ENCODE peak calls at places on chromosomes 13 and 19, in nine cellular contexts. V is colonic mucosa; X is DND-41; O is effector memory CD4-positive, alpha-beta T cell; C is psoas muscle; N is CD4-positive, CD25-positive, alpha-beta regulatory T cell; A is left lung; D is IMR-90; H is hepatocyte. B is an unnamed sample. For H3K36me3, the result is how much of the 10 kb centered on the place peaks cover.

GRCh38 chr13:39712626-39713025 is 57.2 kb downstream of the COG6 start:
- DNase-seq in V (no peak), X (no peak), O (no peak), C (no peak), N (no peak), A (no peak), D (no peak), H (no peak), B (no peak)

GRCh38 chr13:42363941-42364612 is 92.1 kb downstream of the AKAP11 start:
- DNase-seq in V (no peak), X (no peak), O (no peak), C (no peak), N (no peak), A (no peak), D (peak), H (no peak), B (peak)

GRCh38 chr13:29520671-29521070 is 74.8 kb downstream of the SLC7A1 start:
- DNase-seq in V (no peak), X (no peak), O (no peak), C (no peak), N (no peak), A (no peak), D (peak), H (no peak), B (peak)

GRCh38 chr19:29761575-29762225 is 46.6 kb upstream of the C19orf12 start:
- DNase-seq in V (peak), X (no peak), O (no peak), C (no peak), N (no peak), A (peak), D (no peak), H (no peak), B (no peak)

GRCh38 chr19:54570316-54570715 is 3.3 kb upstream of the LILRA2 start:
- DNase-seq in V (no peak), X (no peak), O (no peak), C (no peak), N (no peak), A (no peak), D (no peak), H (no peak), B (no peak)

GRCh38 chr19:12766051-12766521 is 9.3 kb downstream of the HOOK2 start:
- DNase-seq in V (peak), X (peak), O (no peak), C (peak), N (peak), A (peak), D (peak), H (peak), B (peak)

GRCh38 chr13:27922974-27923612 is 3.3 kb downstream of the PDX1 start:
- DNase-seq in V (no peak), X (no peak), O (no peak), C (no peak), N (no peak), A (no peak), D (no peak), H (no peak), B (no peak)

GRCh38 chr13:112624040-112624439 is 36.1 kb upstream of the TUBGCP3 start:
- DNase-seq in V (no peak), X (no peak), O (no peak), C (no peak), N (no peak), A (no peak), D (no peak), H (no peak), B (no peak)

GRCh38 chr19:13162749-13163608 is 12.8 kb downstream of the IER2 start:
- DNase-seq in V (peak), X (peak), O (peak), C (peak), N (peak), A (peak), D (peak), H (peak), B (peak)

GRCh38 chr19:33245948-33246728 is 20.5 kb upstream of the SLC7A10 start:
- DNase-seq in V (no peak), X (peak), O (no peak), C (peak), N (no peak), A (peak), D (no peak), H (no peak), B (peak)

GRCh38 chr13:79459906-79460305 is 21.0 kb upstream of the NDFIP2 start:
- DNase-seq in V (no peak), X (no peak), O (no peak), C (no peak), N (no peak), A (no peak), D (peak), H (no peak), B (no peak)

GRCh38 chr13:50693755-50694154 is 149.7 kb downstream of the DLEU7 start:
- DNase-seq in V (no peak), X (no peak), O (no peak), C (no peak), N (no peak), A (peak), D (no peak), H (no peak), B (peak)

GRCh38 chr13:44819245-44819644 is 170.0 kb downstream of the NUFIP1 start:
- DNase-seq in V (no peak), X (no peak), O (no peak), C (no peak), N (peak), A (no peak), D (peak), H (peak), B (peak)

GRCh38 chr19:17394891-17395415 is 957 bp upstream of the CCDC194 start:
- DNase-seq in V (peak), X (peak), O (peak), C (peak), N (peak), A (peak), D (peak), H (no peak), B (peak)

GRCh38 chr13:50635504-50635903 is 208.0 kb downstream of the DLEU7 start:
- DNase-seq in V (no peak), X (no peak), O (no peak), C (no peak), N (no peak), A (no peak), D (no peak), H (peak), B (no peak)

GRCh38 chr19:17255150-17255621 is 9.4 kb downstream of the USHBP1 start:
- DNase-seq in V (no peak), X (no peak), O (no peak), C (no peak), N (no peak), A (no peak), D (no peak), H (peak), B (no peak)

GRCh38 chr13:102564564-102564963 is 32.2 kb upstream of the TPP2 start:
- DNase-seq in V (no peak), X (no peak), O (no peak), C (no peak), N (no peak), A (no peak), D (no peak), H (no peak), B (no peak)

GRCh38 chr19:13887039-13887438 is 10.1 kb downstream of the NANOS3 start:
- DNase-seq in V (peak), X (no peak), O (no peak), C (no peak), N (no peak), A (no peak), D (no peak), H (no peak), B (no peak)

GRCh38 chr19:18780081-18780480 is 11.0 kb downstream of the COMP start:
- DNase-seq in V (no peak), X (no peak), O (no peak), C (no peak), N (no peak), A (no peak), D (no peak), H (no peak), B (no peak)

GRCh38 chr13:80883545-80883944 is 542.6 kb upstream of the SPRY2 start:
- DNase-seq in V (no peak), X (no peak), O (no peak), C (no peak), N (no peak), A (no peak), D (no peak), H (no peak), B (no peak)

GRCh38 chr13:66218583-66218982 is 1011.6 kb downstream of the PCDH9 start:
- DNase-seq in V (no peak), X (no peak), O (no peak), C (no peak), N (no peak), A (no peak), D (no peak), H (no peak), B (no peak)

GRCh38 chr19:49832556-49832955 is 14.5 kb downstream of the MED25 start:
- DNase-seq in V (no peak), X (no peak), O (no peak), C (no peak), N (no peak), A (no peak), D (no peak), H (no peak), B (no peak)

GRCh38 chr19:40691421-40692211 is 1.2 kb upstream of the NUMBL start:
- DNase-seq in V (no peak), X (no peak), O (no peak), C (peak), N (no peak), A (no peak), D (no peak), H (no peak), B (no peak)

GRCh38 chr19:58394821-58395219 is 636 bp upstream of the RNF225 start:
- DNase-seq in V (no peak), X (no peak), O (no peak), C (no peak), N (no peak), A (no peak), D (no peak), H (no peak), B (no peak)

GRCh38 chr13:111629457-111629856 is 309.0 kb downstream of the TEX29 start:
- DNase-seq in V (no peak), X (no peak), O (no peak), C (no peak), N (no peak), A (no peak), D (no peak), H (no peak), B (no peak)

GRCh38 chr13:101447852-101448251 is 4.6 kb upstream of the ITGBL1 start:
- DNase-seq in V (no peak), X (no peak), O (no peak), C (no peak), N (no peak), A (no peak), D (peak), H (no peak), B (peak)

GRCh38 chr19:35013820-35014754 is 14.0 kb downstream of the GRAMD1A start:
- DNase-seq in V (no peak), X (peak), O (peak), C (no peak), N (peak), A (no peak), D (no peak), H (peak), B (no peak)

GRCh38 chr19:8489591-8490394 is 12.6 kb downstream of the PRAM1 start:
- DNase-seq in V (no peak), X (no peak), O (no peak), C (no peak), N (no peak), A (peak), D (no peak), H (no peak), B (no peak)

GRCh38 chr13:110380359-110381028 is 73.4 kb downstream of the COL4A2 start:
- DNase-seq in V (no peak), X (no peak), O (no peak), C (no peak), N (no peak), A (no peak), D (peak), H (no peak), B (peak)

GRCh38 chr13:35599385-35599784 is 122.9 kb upstream of the MAB21L1 start:
- DNase-seq in V (no peak), X (no peak), O (no peak), C (no peak), N (no peak), A (no peak), D (no peak), H (no peak), B (peak)

GRCh38 chr13:107138987-107139386 is 571.0 kb upstream of the ARGLU1 start:
- DNase-seq in V (no peak), X (no peak), O (no peak), C (no peak), N (no peak), A (no peak), D (no peak), H (no peak), B (no peak)

GRCh38 chr19:12838182-12838890 is at the start of gene MAST1:
- DNase-seq in V (peak), X (peak), O (peak), C (peak), N (peak), A (peak), D (no peak), H (peak), B (peak)

GRCh38 chr13:100722517-100722916 is 47.9 kb upstream of the TMTC4 start:
- DNase-seq in V (no peak), X (no peak), O (no peak), C (no peak), N (no peak), A (no peak), D (no peak), H (no peak), B (no peak)

GRCh38 chr19:14102756-14103155 is 12.2 kb upstream of the SAMD1 start:
- DNase-seq in V (no peak), X (no peak), O (no peak), C (no peak), N (no peak), A (no peak), D (no peak), H (no peak), B (no peak)

GRCh38 chr19:55487884-55488687 is at the start of gene SSC5D:
- DNase-seq in V (no peak), X (no peak), O (no peak), C (peak), N (no peak), A (peak), D (peak), H (no peak), B (peak)

DNA sequence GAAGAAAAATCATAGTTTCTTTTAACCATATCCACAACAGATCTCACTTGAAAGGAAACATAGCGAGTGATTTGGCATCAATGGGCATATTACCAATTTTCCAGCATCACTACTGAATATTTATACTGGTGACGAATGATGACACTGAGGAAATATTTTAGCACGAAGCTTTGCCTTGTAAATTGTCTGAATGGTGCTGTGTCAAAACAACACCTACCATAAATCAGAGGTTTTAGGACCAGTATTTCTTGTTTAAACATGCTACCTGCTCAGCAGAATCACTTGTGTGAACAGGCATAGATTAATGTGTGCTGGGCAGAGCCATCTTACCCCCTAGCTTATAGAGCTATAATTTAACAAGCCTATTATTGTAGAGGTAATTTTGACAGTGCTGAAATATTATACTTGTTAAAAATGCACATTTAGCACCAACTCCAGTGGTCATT is 146.8 kb downstream of the ABCC4 start:
- DNase-seq in V (no peak), X (no peak), O (no peak), C (no peak), N (no peak), A (no peak), D (no peak), H (no peak), B (no peak)
- H3K4me3 ChIP-seq in V (no peak), X (no peak), O (no peak), C (no peak), N (no peak), A (no peak), D (no peak), H (no peak), B (no peak)

GRCh38 chr19:46730187-46730586 is 13.3 kb upstream of the PRKD2 start:
- DNase-seq in V (no peak), X (no peak), O (no peak), C (no peak), N (no peak), A (peak), D (no peak), H (no peak), B (no peak)
- H3K36me3 ChIP-seq in V (under half), X (half or more), O (half or more), C (under half), N (half or more), A (under half), D (half or more), H (under half), B (under half)

GRCh38 chr13:98204546-98204945 is 27.5 kb upstream of the RNF113B start:
- DNase-seq in V (no peak), X (no peak), O (no peak), C (no peak), N (no peak), A (no peak), D (no peak), H (no peak), B (no peak)

GRCh38 chr13:98200211-98200878 is 23.3 kb upstream of the RNF113B start:
- DNase-seq in V (no peak), X (no peak), O (no peak), C (no peak), N (no peak), A (no peak), D (no peak), H (no peak), B (no peak)

GRCh38 chr13:98201178-98201577 is 24.1 kb upstream of the RNF113B start:
- DNase-seq in V (no peak), X (no peak), O (no peak), C (no peak), N (no peak), A (no peak), D (no peak), H (no peak), B (no peak)

GRCh38 chr13:98203641-98204326 is 26.7 kb upstream of the RNF113B start:
- DNase-seq in V (no peak), X (no peak), O (no peak), C (no peak), N (no peak), A (no peak), D (no peak), H (no peak), B (no peak)

DNA sequence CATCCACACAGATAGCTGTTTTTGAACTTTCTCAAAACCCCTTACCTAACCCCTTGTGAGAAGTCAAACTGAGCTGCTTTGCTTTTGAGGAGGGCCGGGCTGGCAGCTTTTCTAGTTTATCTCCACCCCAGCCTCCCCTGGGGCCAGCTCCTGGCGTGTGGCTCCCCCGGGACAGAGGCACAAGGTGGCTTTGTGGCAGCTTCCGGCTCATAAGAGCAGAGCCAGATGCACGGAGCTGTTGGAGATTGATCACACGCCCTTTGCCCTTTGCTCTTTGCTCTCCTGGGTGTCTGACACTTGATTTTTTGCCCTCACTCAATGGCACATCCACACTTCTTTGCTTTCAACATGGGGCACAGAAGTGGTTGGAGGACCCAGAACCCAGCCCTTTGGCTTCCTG is 25.0 kb upstream of the RNF113B start:
- DNase-seq in V (peak), X (peak), O (no peak), C (no peak), N (no peak), A (no peak), D (no peak), H (no peak), B (peak)
- H3K27ac ChIP-seq in V (no peak), X (no peak), O (no peak), C (no peak), N (no peak), A (no peak), D (peak), H (peak), B (peak)

GRCh38 chr19:52638601-52639000 is 446 bp upstream of the ZNF83 start:
- DNase-seq in V (no peak), X (no peak), O (no peak), C (no peak), N (no peak), A (peak), D (peak), H (peak), B (no peak)
- H3K4me3 ChIP-seq in V (peak), X (peak), O (peak), C (peak), N (peak), A (peak), D (peak), H (peak), B (peak)

GRCh38 chr19:15255359-15255990 is 23.2 kb upstream of the EPHX3 start:
- DNase-seq in V (no peak), X (no peak), O (no peak), C (no peak), N (no peak), A (peak), D (no peak), H (no peak), B (no peak)
- H3K36me3 ChIP-seq in V (under half), X (half or more), O (half or more), C (under half), N (half or more), A (under half), D (half or more), H (under half), B (half or more)

DNA sequence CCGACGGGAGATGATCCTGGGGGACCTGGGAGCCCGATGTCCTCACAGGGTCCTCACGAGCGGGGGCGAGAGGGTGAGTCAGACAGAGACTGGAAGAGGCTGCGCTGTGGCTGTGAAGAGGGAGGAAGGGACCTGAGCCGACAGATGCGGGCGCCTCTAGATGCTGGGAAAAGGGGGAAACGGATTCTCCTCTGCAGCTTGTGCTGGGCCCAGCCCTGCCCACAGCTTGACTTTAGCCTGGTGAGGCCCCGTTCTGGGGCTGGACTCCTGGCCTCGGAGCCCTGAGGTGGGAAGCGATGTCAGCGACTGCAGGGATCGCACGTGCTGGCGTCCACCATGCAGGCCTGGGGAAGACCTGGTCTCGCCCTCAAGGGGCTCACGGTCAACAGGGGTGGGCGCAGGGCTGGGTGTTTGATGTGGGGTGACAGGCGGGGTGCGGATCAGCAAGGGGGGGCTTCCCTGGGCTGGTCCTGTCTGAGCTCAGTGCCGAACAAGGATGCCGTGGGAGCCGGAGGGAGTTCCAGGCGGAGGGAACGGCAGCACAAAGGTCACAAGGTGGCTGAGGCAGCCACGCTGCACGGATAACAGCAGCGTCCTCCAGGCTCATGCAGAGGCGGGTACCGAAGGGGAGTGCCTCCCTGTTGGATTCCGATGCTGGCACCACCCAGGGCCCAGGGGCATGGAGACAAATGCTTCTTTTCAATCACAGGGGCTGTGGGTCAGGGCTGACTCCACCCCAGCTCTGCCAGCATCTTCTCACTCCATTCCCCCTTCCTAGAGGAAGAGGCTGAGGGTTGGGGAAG is 31.7 kb downstream of the PIP5K1C start:
- DNase-seq in V (no peak), X (no peak), O (no peak), C (no peak), N (no peak), A (no peak), D (peak), H (peak), B (peak)
- H3K27ac ChIP-seq in V (peak), X (no peak), O (no peak), C (peak), N (no peak), A (no peak), D (no peak), H (peak), B (peak)

GRCh38 chr13:23020246-23020843 is 160.4 kb upstream of the SGCG start:
- DNase-seq in V (peak), X (peak), O (no peak), C (no peak), N (peak), A (no peak), D (peak), H (peak), B (peak)
- H3K4me3 ChIP-seq in V (no peak), X (no peak), O (no peak), C (no peak), N (no peak), A (no peak), D (no peak), H (no peak), B (no peak)

DNA sequence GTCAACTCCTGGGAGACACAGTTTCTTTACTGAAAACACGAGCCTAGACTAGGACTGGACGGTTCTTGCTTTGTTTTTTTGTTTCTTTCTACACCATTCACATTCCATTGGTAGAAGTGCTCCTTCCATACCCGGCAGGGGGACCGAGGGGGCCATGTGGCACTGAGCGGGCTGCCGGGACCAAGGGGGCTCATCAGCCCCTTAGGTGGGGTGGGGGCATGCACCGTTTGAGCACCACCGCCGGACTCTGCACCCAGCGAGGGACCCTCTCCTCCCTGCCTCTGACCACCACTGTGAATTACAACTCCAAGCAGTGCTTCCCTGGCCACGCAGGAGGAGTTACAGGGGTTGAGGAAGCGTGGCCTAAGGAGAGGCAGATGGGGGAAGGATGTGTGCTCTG is 15.0 kb upstream of the CFAP97D2 start:
- DNase-seq in V (no peak), X (no peak), O (no peak), C (no peak), N (no peak), A (no peak), D (no peak), H (no peak), B (no peak)
- H3K36me3 ChIP-seq in V (under half), X (under half), O (under half), C (under half), N (under half), A (under half), D (under half), H (under half), B (under half)

B was measured in cardiac muscle cell.